ENCODE peak calls at places on chromosomes 7 and 10, in four cellular contexts. J is EL, S is tibial artery, O is left lung. H is an unnamed sample.

GRCh38 chr10:29287635-29288034 is 1.2 kb upstream of the LYZL1 start:
- DNase-seq in J (no peak), O (no peak), S (no peak), H (no peak)

GRCh38 chr10:279655-280054 is 144.4 kb downstream of the ZMYND11 start:
- DNase-seq in O (no peak), J (no peak), S (no peak), H (no peak)

GRCh38 chr10:7520496-7521485 is 110.0 kb upstream of the SFMBT2 start:
- DNase-seq in S (no peak), O (no peak), J (no peak), H (no peak)

GRCh38 chr10:99943908-99944307 is 65.8 kb downstream of the DNMBP start:
- DNase-seq in S (no peak), J (no peak), O (no peak), H (no peak)

GRCh38 chr7:3994764-3995163 is 687.3 kb upstream of the FOXK1 start:
- DNase-seq in J (no peak), O (no peak), S (no peak), H (no peak)

GRCh38 chr10:5325076-5325475 is 39.7 kb upstream of the UCN3 start:
- DNase-seq in S (no peak), O (no peak), J (no peak), H (no peak)

GRCh38 chr7:25289522-25289921 is 61.2 kb upstream of the NPVF start:
- DNase-seq in S (no peak), J (no peak), O (no peak), H (no peak)

GRCh38 chr7:2172311-2173183 is 60.2 kb downstream of the MAD1L1 start:
- DNase-seq in O (peak; percentile 72), S (no peak), J (peak; percentile 86), H (peak; percentile 76)

GRCh38 chr10:90413196-90413595 is 444.6 kb downstream of the HTR7 start:
- DNase-seq in S (no peak), O (no peak), J (peak; percentile 21), H (peak; percentile 61)

GRCh38 chr10:78398385-78398784 is 364.7 kb downstream of the RPS24 start:
- DNase-seq in S (no peak), J (no peak), O (no peak), H (no peak)

GRCh38 chr10:127100983-127101615 is 95.3 kb downstream of the INSYN2A start:
- DNase-seq in O (no peak), S (no peak), J (no peak), H (no peak)

GRCh38 chr10:96512524-96512991 is 1.2 kb downstream of the TLL2 start:
- DNase-seq in O (no peak), J (peak; percentile 29), S (no peak), H (no peak)

GRCh38 chr7:48109848-48110663 is 21.0 kb downstream of the UPP1 start:
- DNase-seq in O (peak; percentile 74), S (peak; percentile 78), J (peak; percentile 51), H (peak; percentile 86)

GRCh38 chr7:28858206-28858605 is 99.9 kb downstream of the TRIL start:
- DNase-seq in J (peak; percentile 69), O (no peak), S (no peak), H (peak; percentile 95)

GRCh38 chr10:84842593-84842992 is 514.2 kb downstream of the CCSER2 start:
- DNase-seq in O (no peak), S (no peak), J (no peak), H (no peak)

GRCh38 chr10:33211123-33211878 is 123.2 kb downstream of the NRP1 start:
- DNase-seq in S (peak; percentile 63), J (peak; percentile 81), O (peak; percentile 41), H (peak; percentile 53)

GRCh38 chr7:23055582-23056178 is 41.8 kb upstream of the HYCC1 start:
- DNase-seq in S (peak; percentile 50), J (peak; percentile 70), O (no peak), H (peak; percentile 81)

GRCh38 chr7:80923211-80923612 is 4.4 kb upstream of the SEMA3C start:
- DNase-seq in J (no peak), S (no peak), O (no peak), H (no peak)

GRCh38 chr10:119409906-119410305 is 132.6 kb downstream of the RGS10 start:
- DNase-seq in J (no peak), O (no peak), S (no peak), H (no peak)

GRCh38 chr10:130986828-130987227 is 324.7 kb downstream of the TCERG1L start:
- DNase-seq in O (no peak), S (no peak), J (no peak), H (no peak)

GRCh38 chr10:110083884-110084283 is 76.1 kb downstream of the ADD3 start:
- DNase-seq in S (no peak), J (peak; percentile 15), O (no peak), H (peak; percentile 34)

GRCh38 chr10:16995867-16996529 is 133.6 kb downstream of the CUBN start:
- DNase-seq in J (peak; percentile 41), O (no peak), S (no peak), H (peak; percentile 53)

GRCh38 chr7:94129443-94130140 is 125.4 kb upstream of the BET1 start:
- DNase-seq in O (no peak), J (peak; percentile 93), S (no peak), H (peak; percentile 55)

GRCh38 chr7:219581-220150 is 27.3 kb downstream of the FAM20C start:
- DNase-seq in O (no peak), J (no peak), S (no peak), H (no peak)

GRCh38 chr10:121516071-121516470 is 82.2 kb downstream of the FGFR2 start:
- DNase-seq in J (no peak), O (no peak), S (no peak), H (no peak)

GRCh38 chr7:145692237-145692950 is 424.2 kb upstream of the CNTNAP2 start:
- DNase-seq in S (no peak), O (no peak), J (no peak), H (no peak)

GRCh38 chr7:68038621-68039314 is 1042.1 kb downstream of the TYW1 start:
- DNase-seq in S (no peak), O (no peak), J (no peak), H (peak; percentile 18)

GRCh38 chr7:106883627-106884026 is 18.5 kb downstream of the PIK3CG start:
- DNase-seq in J (no peak), O (no peak), S (no peak), H (no peak)

GRCh38 chr7:18289801-18290200 is 205.7 kb upstream of the HDAC9 start:
- DNase-seq in J (no peak), O (no peak), S (no peak), H (no peak)

GRCh38 chr10:128064615-128065580 is 61.3 kb downstream of the MKI67 start:
- DNase-seq in O (peak; percentile 87), J (peak; percentile 71), S (peak; percentile 82), H (no peak)

GRCh38 chr7:70183278-70183677 is 585.0 kb downstream of the AUTS2 start:
- DNase-seq in S (no peak), J (no peak), O (no peak), H (no peak)

GRCh38 chr7:23184709-23185354 is 3.0 kb downstream of the NUP42 start:
- DNase-seq in O (no peak), S (peak; percentile 60), J (peak; percentile 64), H (peak; percentile 65)

GRCh38 chr10:86652361-86653202 is 1.8 kb upstream of the OPN4 start:
- DNase-seq in S (peak; percentile 16), J (peak; percentile 44), O (peak; percentile 25), H (no peak)

GRCh38 chr10:66535418-66535817 is 390.4 kb upstream of the LRRTM3 start:
- DNase-seq in O (no peak), J (no peak), S (no peak), H (no peak)

GRCh38 chr10:58854811-58855210 is 321.6 kb upstream of the PHYHIPL start:
- DNase-seq in O (no peak), J (no peak), S (no peak), H (no peak)

GRCh38 chr10:77577666-77578229 is 59.9 kb downstream of the KCNMA1 start:
- DNase-seq in O (no peak), J (no peak), S (no peak), H (no peak)

GRCh38 chr10:43682956-43683355 is 34.3 kb upstream of the ZNF32 start:
- DNase-seq in S (no peak), J (peak; percentile 36), O (no peak), H (no peak)

GRCh38 chr10:89518108-89518507 is 17.3 kb downstream of the SLC16A12 start:
- DNase-seq in S (no peak), O (no peak), J (no peak), H (no peak)

GRCh38 chr7:113731571-113731970 is 187.2 kb downstream of the PPP1R3A start:
- DNase-seq in J (peak; percentile 1), S (no peak), O (no peak), H (no peak)

GRCh38 chr7:147432068-147432467 is 1158.5 kb upstream of the C7orf33 start:
- DNase-seq in O (no peak), S (no peak), J (peak; percentile 44), H (peak; percentile 56)